ENCODE peak calls at places on chromosomes 16 and 17, in ten cellular contexts. R, M, C, X, G, S, T, U, N and K are unnamed samples.

GRCh38 chr17:83178533-83179201 is 99.3 kb downstream of the METRNL start:
- DNase-seq in R (no peak), M (no peak), C (no peak), X (no peak), G (peak), S (no peak), T (no peak), U (no peak), N (no peak), K (no peak)

GRCh38 chr17:34393401-34393800 is 30.4 kb upstream of the CCL1 start:
- DNase-seq in R (no peak), M (no peak), C (no peak), X (no peak), G (peak), S (no peak), T (no peak), U (no peak), N (no peak), K (peak)

GRCh38 chr16:65889533-65889966 is 476.9 kb upstream of the CDH5 start:
- DNase-seq in R (no peak), M (no peak), C (no peak), X (no peak), G (no peak), S (no peak), T (no peak), U (peak), N (peak), K (no peak)

GRCh38 chr17:1638171-1638583 is 7.4 kb downstream of the SCARF1 start:
- DNase-seq in R (no peak), M (no peak), C (no peak), X (no peak), G (no peak), S (no peak), T (no peak), U (no peak), N (no peak), K (no peak)

GRCh38 chr16:85137323-85138072 is 25.2 kb upstream of the CIBAR2 start:
- DNase-seq in R (no peak), M (peak), C (peak), X (peak), G (no peak), S (no peak), T (no peak), U (peak), N (peak), K (no peak)

GRCh38 chr16:26665166-26665939 is 401.4 kb upstream of the C16orf82 start:
- DNase-seq in R (peak), M (no peak), C (no peak), X (no peak), G (peak), S (no peak), T (no peak), U (no peak), N (no peak), K (no peak)

GRCh38 chr16:50208460-50208931 is 55.4 kb downstream of the TENT4B start:
- DNase-seq in R (no peak), M (peak), C (no peak), X (no peak), G (no peak), S (no peak), T (no peak), U (peak), N (peak), K (no peak)

GRCh38 chr16:29699324-29700219 is 20.6 kb downstream of the QPRT start:
- DNase-seq in R (no peak), M (no peak), C (no peak), X (no peak), G (no peak), S (no peak), T (no peak), U (no peak), N (no peak), K (no peak)

GRCh38 chr17:38341035-38341721 is 2.6 kb downstream of the GPR179 start:
- DNase-seq in R (no peak), M (no peak), C (no peak), X (peak), G (peak), S (no peak), T (no peak), U (peak), N (peak), K (peak)

GRCh38 chr16:85362443-85362842 is 250.2 kb upstream of the CIBAR2 start:
- DNase-seq in R (no peak), M (no peak), C (no peak), X (no peak), G (no peak), S (no peak), T (no peak), U (no peak), N (no peak), K (no peak)

GRCh38 chr17:66040402-66040801 is 151.5 kb downstream of the CEP112 start:
- DNase-seq in R (peak), M (no peak), C (peak), X (no peak), G (no peak), S (no peak), T (no peak), U (no peak), N (no peak), K (peak)

GRCh38 chr17:60554377-60554788 is 28.3 kb upstream of the APPBP2 start:
- DNase-seq in R (no peak), M (no peak), C (no peak), X (no peak), G (no peak), S (no peak), T (peak), U (peak), N (peak), K (peak)

GRCh38 chr16:57469046-57469445 is 6.6 kb downstream of the POLR2C start:
- DNase-seq in R (no peak), M (no peak), C (no peak), X (no peak), G (no peak), S (no peak), T (no peak), U (no peak), N (no peak), K (no peak)

GRCh38 chr16:84527486-84528269 is 23.2 kb upstream of the MEAK7 start:
- DNase-seq in R (no peak), M (no peak), C (no peak), X (no peak), G (no peak), S (no peak), T (no peak), U (no peak), N (no peak), K (no peak)

GRCh38 chr17:7060165-7060890 is 16.4 kb upstream of the SLC16A11 start:
- DNase-seq in R (peak), M (peak), C (peak), X (no peak), G (no peak), S (no peak), T (peak), U (peak), N (peak), K (no peak)

GRCh38 chr16:88941933-88942909 is 34.8 kb downstream of the CBFA2T3 start:
- DNase-seq in R (peak), M (peak), C (no peak), X (peak), G (peak), S (no peak), T (no peak), U (no peak), N (peak), K (no peak)

GRCh38 chr16:12661656-12662172 is 142.0 kb downstream of the CPPED1 start:
- DNase-seq in R (peak), M (peak), C (peak), X (no peak), G (no peak), S (no peak), T (no peak), U (no peak), N (peak), K (peak)

GRCh38 chr17:13484020-13484419 is 117.7 kb downstream of the HS3ST3A1 start:
- DNase-seq in R (no peak), M (peak), C (no peak), X (no peak), G (no peak), S (no peak), T (no peak), U (peak), N (peak), K (no peak)

GRCh38 chr17:72116692-72117469 is 3.9 kb upstream of the SOX9 start:
- DNase-seq in R (no peak), M (no peak), C (no peak), X (no peak), G (no peak), S (no peak), T (no peak), U (no peak), N (peak), K (no peak)

GRCh38 chr16:6957676-6958075 is 375.0 kb upstream of the RBFOX1 start:
- DNase-seq in R (no peak), M (no peak), C (no peak), X (no peak), G (no peak), S (no peak), T (no peak), U (peak), N (no peak), K (no peak)

GRCh38 chr16:54242199-54242598 is 44.4 kb downstream of the IRX3 start:
- DNase-seq in R (peak), M (no peak), C (no peak), X (no peak), G (peak), S (no peak), T (no peak), U (peak), N (peak), K (no peak)

GRCh38 chr17:63932008-63932561 is at the start of gene CD79B:
- DNase-seq in R (peak), M (no peak), C (no peak), X (no peak), G (no peak), S (no peak), T (no peak), U (no peak), N (no peak), K (no peak)